ENCODE peak calls at places on chromosome 18, in eight cellular contexts. Y is thoracic aorta; G is hepatic stellate cell; P is HuH-7; V is trophoblast cell; K is NCI-H446; W is NCI-H2029; Q is stimulated activated naive CD8-positive, alpha-beta T cell treated with anti-CD3 and anti-CD28 coated beads, Interleukin-15, Interleukin-2, amounts not matched to agents 100 U/mL and 50 U/mL, for 24 hours. X is an unnamed sample.

GRCh38 chr18:70110678-70111077 is 94.8 kb downstream of the RTTN start:
- DNase-seq in Y (no peak), G (no peak), P (no peak), V (no peak), K (no peak), W (no peak), Q (no peak), X (no peak)

GRCh38 chr18:3451989-3452749 is 2.2 kb downstream of the TGIF1 start:
- DNase-seq in Y (no peak), G (no peak), P (no peak), V (peak; percentile 59), K (no peak), W (no peak), Q (peak; percentile 56), X (peak; percentile 48)

GRCh38 chr18:8776013-8776515 is 70.7 kb downstream of the MTCL1 start:
- DNase-seq in Y (no peak), G (no peak), P (no peak), V (no peak), K (no peak), W (no peak), Q (no peak), X (no peak)

GRCh38 chr18:45054595-45054994 is 373.9 kb downstream of the SETBP1 start:
- DNase-seq in Y (no peak), G (no peak), P (peak; percentile 11), V (peak; percentile 69), K (no peak), W (no peak), Q (no peak), X (no peak)

GRCh38 chr18:8756571-8756970 is 51.2 kb downstream of the MTCL1 start:
- DNase-seq in Y (no peak), G (no peak), P (no peak), V (no peak), K (no peak), W (no peak), Q (no peak), X (no peak)

GRCh38 chr18:31230495-31230894 is 67.8 kb upstream of the DSC1 start:
- DNase-seq in Y (no peak), G (no peak), P (no peak), V (peak; percentile 35), K (no peak), W (no peak), Q (no peak), X (no peak)

GRCh38 chr18:28715206-28715605 is 538.3 kb upstream of the CDH2 start:
- DNase-seq in Y (no peak), G (no peak), P (no peak), V (no peak), K (no peak), W (no peak), Q (no peak), X (no peak)

GRCh38 chr18:9065864-9066263 is 36.6 kb upstream of the NDUFV2 start:
- DNase-seq in Y (no peak), G (no peak), P (no peak), V (no peak), K (no peak), W (no peak), Q (no peak), X (no peak)

GRCh38 chr18:30186245-30186644 is 856.3 kb downstream of the DSC3 start:
- DNase-seq in Y (no peak), G (no peak), P (no peak), V (no peak), K (no peak), W (no peak), Q (no peak), X (no peak)

GRCh38 chr18:3605562-3606443 is 155.8 kb downstream of the TGIF1 start:
- DNase-seq in Y (no peak), G (peak; percentile 23), P (no peak), V (no peak), K (no peak), W (no peak), Q (no peak), X (peak; percentile 33)

GRCh38 chr18:28984731-28985130 is 807.8 kb upstream of the CDH2 start:
- DNase-seq in Y (no peak), G (no peak), P (no peak), V (no peak), K (no peak), W (no peak), Q (no peak), X (no peak)